ENCODE peak calls at places on chromosome 16, in nine cellular contexts. N is endothelial cell, K is stomach, X is heart left ventricle, C is tibial nerve, U is hepatocyte, F is mucosa of descending colon, M is IMR-90, P is WTC11. L is an unnamed sample.

GRCh38 chr16:48963306-48963705 is 318.3 kb downstream of the CBLN1 start:
- DNase-seq in P (no peak), F (no peak), N (no peak), U (peak), K (no peak), X (no peak), M (peak), C (no peak), L (no peak)

GRCh38 chr16:82772215-82772614 is 145.4 kb downstream of the CDH13 start:
- DNase-seq in M (no peak), C (no peak), U (no peak), P (no peak), F (no peak), N (no peak), K (no peak), X (no peak), L (no peak)

GRCh38 chr16:80985611-80986010 is 21.1 kb downstream of the CMC2 start:
- DNase-seq in F (no peak), U (no peak), K (no peak), N (no peak), X (no peak), M (no peak), P (no peak), C (no peak), L (no peak)

GRCh38 chr16:29023279-29024278 is 38.7 kb downstream of the LAT start:
- DNase-seq in X (no peak), M (peak), N (no peak), U (no peak), F (no peak), P (no peak), K (no peak), C (no peak), L (no peak)

GRCh38 chr16:12833939-12834338 is 30.3 kb upstream of the CPPED1 start:
- DNase-seq in C (no peak), M (no peak), F (no peak), P (peak), X (no peak), U (peak), K (no peak), N (no peak), L (no peak)

GRCh38 chr16:68346892-68347480 is 36.2 kb downstream of the PRMT7 start:
- DNase-seq in X (no peak), M (no peak), K (no peak), P (no peak), U (no peak), F (no peak), N (no peak), C (no peak), L (no peak)

GRCh38 chr16:87713469-87714229 is 52.1 kb downstream of the KLHDC4 start:
- DNase-seq in K (no peak), F (no peak), U (no peak), C (no peak), N (no peak), P (no peak), X (no peak), M (no peak), L (no peak)

GRCh38 chr16:14560523-14560922 is 69.5 kb downstream of the PARN start:
- DNase-seq in U (no peak), N (no peak), P (no peak), X (no peak), K (no peak), C (no peak), M (no peak), F (no peak), L (no peak)

GRCh38 chr16:81511371-81511770 is 66.8 kb downstream of the CMIP start:
- DNase-seq in K (no peak), P (no peak), F (no peak), M (peak), C (no peak), N (no peak), X (no peak), U (no peak), L (peak)

GRCh38 chr16:28063047-28063521 is 430 bp downstream of the GSG1L start:
- DNase-seq in C (no peak), X (no peak), M (peak), K (no peak), F (no peak), N (peak), P (peak), U (peak), L (no peak)

GRCh38 chr16:72635104-72635503 is 412.8 kb downstream of the ZFHX3 start:
- DNase-seq in F (no peak), X (no peak), C (no peak), N (no peak), U (no peak), M (peak), P (no peak), K (no peak), L (no peak)

GRCh38 chr16:19967963-19968362 is 83.3 kb upstream of the GPRC5B start:
- DNase-seq in K (no peak), X (no peak), F (no peak), C (no peak), U (no peak), N (no peak), P (no peak), M (no peak), L (no peak)

GRCh38 chr16:1125471-1125870 is 27.4 kb upstream of the CACNA1H start:
- DNase-seq in C (no peak), M (peak), U (peak), P (no peak), F (no peak), X (no peak), K (peak), N (no peak), L (peak)

GRCh38 chr16:66103245-66103644 is 263.2 kb upstream of the CDH5 start:
- DNase-seq in P (no peak), X (no peak), F (no peak), C (no peak), N (no peak), M (peak), U (no peak), K (no peak), L (no peak)

GRCh38 chr16:89598199-89598598 is 15.2 kb upstream of the DPEP1 start:
- DNase-seq in U (no peak), M (peak), P (no peak), C (no peak), K (no peak), F (no peak), N (no peak), X (no peak), L (no peak)

GRCh38 chr16:11511801-11512200 is 74.9 kb downstream of the LITAF start:
- DNase-seq in K (no peak), C (no peak), N (no peak), P (no peak), M (no peak), F (no peak), U (no peak), X (no peak), L (no peak)

GRCh38 chr16:13110124-13110796 is 208.9 kb downstream of the SHISA9 start:
- DNase-seq in F (no peak), X (no peak), U (peak), K (no peak), C (no peak), N (no peak), P (peak), M (no peak), L (no peak)

GRCh38 chr16:81921415-81921814 is 89.9 kb downstream of the SDR42E1 start:
- DNase-seq in C (no peak), P (no peak), K (peak), N (no peak), U (no peak), F (no peak), X (no peak), M (peak), L (no peak)

GRCh38 chr16:15403392-15403995 is 7.9 kb downstream of the MPV17L start:
- DNase-seq in C (no peak), K (no peak), N (no peak), P (no peak), M (no peak), F (no peak), X (no peak), U (no peak), L (no peak)

GRCh38 chr16:46743232-46743719 is 4.9 kb downstream of the MYLK3 start:
- DNase-seq in K (no peak), F (no peak), N (peak), X (peak), M (peak), C (peak), U (no peak), P (no peak), L (no peak)

DNA sequence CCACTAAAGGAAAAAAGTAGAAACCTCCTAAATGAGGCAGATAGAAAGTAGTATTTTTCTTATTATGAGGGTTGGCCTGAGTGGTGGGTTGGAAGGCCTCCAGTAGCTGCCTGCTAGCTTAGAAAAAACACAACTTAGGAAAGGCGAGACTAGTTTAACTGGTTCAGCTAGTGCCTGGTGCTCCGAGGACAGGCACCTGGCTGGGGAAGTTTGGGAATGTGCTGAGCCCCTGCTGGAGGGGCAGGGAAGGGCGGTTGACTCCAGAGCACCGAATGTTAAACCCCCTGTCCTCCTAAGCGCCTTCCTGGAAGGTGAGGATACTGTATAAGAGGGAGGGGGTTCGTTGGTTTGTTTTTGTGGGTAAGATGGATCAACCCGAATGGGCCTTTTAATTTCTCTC is 19.9 kb downstream of the LDHD start:
- DNase-seq in M (no peak), F (peak), U (no peak), K (peak), P (peak), C (no peak), N (no peak), X (no peak), L (no peak)
- TF ChIP-seq CTCF in M (peak), F (no peak), U (peak), K (peak), P (no peak), C (no peak), N (peak), X (no peak), L (peak)

DNA sequence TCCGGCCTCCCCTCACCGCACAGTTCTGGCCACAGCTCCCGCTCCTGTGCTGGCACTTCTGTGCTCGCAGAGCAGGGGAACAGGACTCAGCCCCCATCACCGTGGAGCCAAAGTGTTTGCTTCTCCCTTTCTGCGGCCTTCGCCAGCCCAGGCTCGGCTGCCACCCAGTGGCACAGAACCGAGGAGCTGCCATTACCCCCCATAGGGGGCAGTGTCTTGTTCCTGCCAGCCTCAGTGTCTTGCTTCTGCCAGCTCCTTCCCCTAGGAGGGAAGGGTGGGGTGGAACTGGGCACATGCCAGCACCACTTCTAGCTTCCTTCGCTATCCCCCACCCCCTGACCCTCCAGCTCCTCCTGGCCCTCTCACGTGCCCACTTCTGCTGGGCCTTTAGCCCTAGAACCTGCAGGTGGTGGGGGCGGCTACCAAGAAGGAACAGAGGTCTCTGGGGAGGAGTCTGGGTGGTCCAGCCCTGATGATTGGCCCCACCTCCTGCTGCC is 645 bp upstream of the ELMO3 start:
- DNase-seq in U (no peak), K (peak), C (no peak), M (peak), F (peak), X (no peak), P (peak), N (peak), L (no peak)
- TF ChIP-seq CTCF in U (peak), K (peak), C (peak), M (peak), F (peak), X (peak), P (no peak), N (peak), L (peak)

GRCh38 chr16:57801856-57802634 is at the start of gene KIFC3:
- DNase-seq in N (peak), C (peak), U (peak), M (peak), X (peak), F (peak), P (peak), K (peak), L (no peak)
- TF ChIP-seq CTCF in N (no peak), C (peak), U (no peak), M (peak), X (no peak), F (no peak), P (no peak), K (no peak), L (no peak)

GRCh38 chr16:84957792-84958191 is 53.5 kb downstream of the ZDHHC7 start:
- DNase-seq in N (no peak), K (no peak), C (no peak), M (no peak), U (no peak), F (no peak), P (no peak), X (no peak), L (no peak)

GRCh38 chr16:84957192-84957591 is 54.1 kb downstream of the ZDHHC7 start:
- DNase-seq in P (no peak), U (no peak), F (no peak), X (no peak), K (no peak), M (no peak), N (no peak), C (no peak), L (no peak)

GRCh38 chr16:84959784-84960417 is 51.4 kb downstream of the ZDHHC7 start:
- DNase-seq in K (peak), P (no peak), U (no peak), C (no peak), N (no peak), X (no peak), F (no peak), M (no peak), L (no peak)

GRCh38 chr16:84960942-84961341 is 50.4 kb downstream of the ZDHHC7 start:
- DNase-seq in X (no peak), P (no peak), K (no peak), C (no peak), F (no peak), N (no peak), U (no peak), M (no peak), L (no peak)

DNA sequence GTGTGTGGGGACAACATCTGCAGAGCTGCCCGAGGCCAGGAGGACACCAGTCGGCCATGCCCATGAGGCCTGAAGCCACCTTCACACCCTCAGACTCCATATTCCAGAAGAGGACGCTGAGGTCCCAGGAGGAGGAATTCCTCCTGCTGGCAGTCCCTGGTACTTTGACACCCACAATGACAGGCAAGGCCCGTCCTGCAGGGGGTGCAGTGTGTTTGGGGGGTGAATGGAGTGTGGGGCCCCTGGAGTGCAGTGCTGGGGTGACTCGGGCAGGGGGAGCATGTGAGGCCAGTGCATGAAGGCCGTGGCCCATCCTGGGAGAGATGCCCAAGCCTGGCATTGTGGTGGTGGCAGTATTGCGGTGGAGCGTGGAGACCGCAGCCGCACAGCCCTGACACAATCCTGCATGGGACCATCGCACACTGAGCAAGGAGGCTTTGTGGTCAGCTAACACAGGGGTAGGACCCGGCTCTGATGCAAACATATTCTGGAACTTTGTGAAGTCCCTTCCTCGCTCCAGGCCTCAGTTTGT is 52.2 kb downstream of the ZDHHC7 start:
- DNase-seq in K (no peak), M (no peak), X (no peak), N (peak), C (no peak), P (peak), U (no peak), F (no peak), L (no peak)
- TF ChIP-seq CTCF in K (no peak), M (peak), X (no peak), N (peak), C (no peak), P (no peak), U (peak), F (no peak), L (peak)

GRCh38 chr16:55496509-55497145 is 12.2 kb upstream of the LPCAT2 start:
- DNase-seq in K (no peak), P (no peak), C (peak), F (no peak), M (no peak), X (no peak), N (no peak), U (no peak), L (no peak)

GRCh38 chr16:55495616-55496289 is 13.1 kb upstream of the LPCAT2 start:
- DNase-seq in M (peak), N (no peak), K (no peak), P (no peak), X (no peak), F (no peak), U (no peak), C (peak), L (peak)

GRCh38 chr16:55497558-55497957 is 11.3 kb upstream of the LPCAT2 start:
- DNase-seq in F (no peak), C (no peak), M (no peak), X (no peak), K (no peak), U (no peak), N (no peak), P (no peak), L (no peak)

GRCh38 chr16:55492756-55493380 is 13.9 kb downstream of the MMP2 start:
- DNase-seq in P (no peak), U (no peak), C (peak), N (no peak), M (no peak), K (no peak), X (no peak), F (no peak), L (no peak)

GRCh38 chr16:55494994-55495421 is 13.9 kb upstream of the LPCAT2 start:
- DNase-seq in C (peak), K (peak), F (no peak), U (peak), M (peak), N (no peak), X (no peak), P (no peak), L (peak)
- TF ChIP-seq CTCF in C (peak), K (no peak), F (no peak), U (peak), M (peak), N (no peak), X (peak), P (no peak), L (peak)

GRCh38 chr16:50448522-50448921 is 79.7 kb upstream of the BRD7 start:
- DNase-seq in N (no peak), C (no peak), K (no peak), M (no peak), X (no peak), U (no peak), P (peak), F (no peak), L (no peak)
- TF ChIP-seq CTCF in N (no peak), C (no peak), K (no peak), M (no peak), X (no peak), U (no peak), P (peak), F (no peak), L (no peak)

DNA sequence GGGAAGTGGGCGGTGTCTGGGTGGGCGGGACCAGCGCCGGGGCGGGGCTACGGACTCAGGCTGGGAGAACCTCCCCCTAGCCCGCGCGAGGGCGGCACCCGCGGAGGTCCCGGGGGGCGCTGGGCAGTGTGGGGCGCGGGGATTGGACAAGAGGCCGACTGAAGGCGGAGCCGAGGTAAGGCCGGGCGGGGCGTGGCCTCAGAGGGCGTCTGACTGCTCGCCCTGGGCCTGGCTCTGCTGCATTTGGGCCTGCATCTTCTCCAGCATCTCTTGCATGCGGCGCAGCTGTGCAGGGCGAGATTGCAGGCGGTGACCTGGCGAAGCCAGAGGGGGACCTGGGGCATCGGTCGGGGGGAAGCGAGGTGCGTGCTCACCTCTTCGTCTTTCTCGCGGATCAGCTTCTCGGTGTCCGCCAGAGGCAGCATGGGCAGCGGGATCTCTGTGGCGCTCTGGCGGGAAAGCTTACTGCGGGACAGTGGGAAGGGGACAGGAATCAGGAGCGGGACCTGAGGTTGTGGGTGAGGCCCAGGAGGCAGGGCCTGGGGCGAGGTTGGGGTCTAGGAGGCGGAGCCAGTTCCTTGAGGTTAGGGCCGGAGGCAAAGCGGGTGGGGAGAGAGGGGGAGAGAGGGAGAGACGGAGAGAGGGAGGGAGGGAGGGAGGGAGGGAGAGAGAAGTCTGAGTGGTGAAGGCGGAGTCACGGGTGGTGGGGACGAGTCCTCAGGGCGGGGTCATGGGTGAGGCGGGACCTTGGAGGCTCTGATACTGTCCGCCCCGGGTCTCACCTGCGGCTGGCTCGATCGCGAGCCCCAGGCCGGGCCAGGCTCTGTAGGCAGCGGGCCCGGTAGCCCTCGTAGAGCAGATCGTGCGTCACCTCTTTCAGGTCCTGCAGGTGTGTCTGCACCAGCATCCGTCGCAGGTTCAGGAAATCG is 3.9 kb downstream of the SEPTIN1 start:
- DNase-seq in P (peak), X (peak), N (peak), U (peak), C (peak), K (peak), F (peak), M (peak), L (peak)
- TF ChIP-seq CTCF in P (no peak), X (no peak), N (no peak), U (peak), C (no peak), K (no peak), F (no peak), M (peak), L (peak)

DNA sequence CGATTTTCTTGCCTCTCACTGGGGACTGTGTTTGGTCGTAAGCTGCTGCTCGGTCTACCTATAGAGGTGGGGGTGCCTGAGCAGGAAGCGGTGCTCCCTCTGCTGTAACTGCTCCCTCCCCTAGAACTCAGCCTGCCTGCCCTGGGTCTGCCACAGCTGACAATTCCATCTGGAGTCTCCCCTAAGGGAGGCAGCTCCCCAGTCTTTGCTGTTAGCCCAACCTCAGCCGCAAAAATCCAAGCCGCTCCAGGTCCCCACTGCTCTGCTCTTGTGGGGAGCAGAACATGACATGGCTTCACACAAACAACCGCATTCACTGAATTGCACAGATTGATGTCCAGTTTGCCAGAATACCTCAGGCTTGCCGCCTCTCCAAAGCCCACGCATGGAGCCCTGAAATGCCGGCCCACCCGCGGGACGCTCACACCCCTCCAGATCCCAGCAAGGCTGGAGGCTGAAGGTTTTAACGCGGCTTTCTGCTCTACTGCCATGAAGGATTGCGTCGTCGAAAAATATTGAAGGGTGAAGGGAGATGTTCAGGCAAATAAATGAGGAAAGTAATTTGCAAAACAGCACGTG is 221.5 kb upstream of the FOXF1 start:
- DNase-seq in P (peak), K (no peak), C (no peak), X (no peak), U (no peak), F (no peak), M (no peak), N (no peak), L (no peak)
- TF ChIP-seq CTCF in P (no peak), K (no peak), C (no peak), X (no peak), U (no peak), F (no peak), M (no peak), N (no peak), L (no peak)

L was measured in HFF-Myc.